ENCODE peak calls at places on chromosome 15, in nine cellular contexts. N is HEK293T; J is activated CD4-positive, alpha-beta T cell treated with anti-CD3 and anti-CD28 coated beads, Interleukin-2, amount 50 U/mL, for 1 hour; U is Right ventricle myocardium inferior; Q is IMR-90; W is glomerular endothelial cell; T is stimulated activated CD4-positive, alpha-beta T cell treated with anti-CD3 and anti-CD28 coated beads, Interleukin-2, amount 100 ng/mL, for 24 hours; A is fibroblast of the aortic adventitia; G is AG08396. Z is an unnamed sample.

GRCh38 chr15:97961067-97961954 is 808 bp downstream of the ARRDC4 start:
- DNase-seq in G (peak), Q (peak), W (no peak), U (peak), J (peak), T (no peak), A (peak), N (peak), Z (no peak)

GRCh38 chr15:97082835-97083234 is 752.3 kb downstream of the NR2F2 start:
- DNase-seq in J (no peak), Q (no peak), W (no peak), G (no peak), U (no peak), T (no peak), A (no peak), N (no peak), Z (no peak)

GRCh38 chr15:64096486-64097431 is 977 bp downstream of the SNX1 start:
- DNase-seq in Q (peak), N (no peak), G (peak), A (peak), J (no peak), T (no peak), W (no peak), U (no peak), Z (no peak)

GRCh38 chr15:74179101-74179841 is 5.8 kb downstream of the ISLR start:
- DNase-seq in U (peak), A (peak), J (no peak), N (no peak), G (peak), Q (peak), T (no peak), W (no peak), Z (peak)

GRCh38 chr15:76289582-76289981 is 21.7 kb downstream of the ETFA start:
- DNase-seq in Q (no peak), N (no peak), J (no peak), T (no peak), A (no peak), U (no peak), W (no peak), G (no peak), Z (no peak)

GRCh38 chr15:79329186-79329611 is 18.3 kb downstream of the TMED3 start:
- DNase-seq in T (no peak), N (no peak), G (peak), Q (peak), J (no peak), A (peak), W (peak), U (no peak), Z (peak)

GRCh38 chr15:24956131-24956838 is 1.5 kb downstream of the SNRPN start:
- DNase-seq in N (no peak), Q (peak), U (peak), A (peak), W (no peak), J (peak), G (peak), T (peak), Z (peak)

GRCh38 chr15:79644091-79644490 is 212.0 kb downstream of the MINAR1 start:
- DNase-seq in A (peak), G (peak), Q (peak), N (no peak), T (no peak), W (peak), J (no peak), U (no peak), Z (peak)